ENCODE peak calls at places on chromosome 2, in four cellular contexts. W, X, V and T are unnamed samples.

GRCh38 chr2:134465228-134465627 is 211.4 kb downstream of the MGAT5 start:
- DNase-seq in W (no peak), X (no peak), V (no peak), T (peak)

GRCh38 chr2:1731512-1731962 is 12.8 kb downstream of the PXDN start:
- DNase-seq in W (no peak), V (no peak), X (no peak), T (peak)

GRCh38 chr2:185456517-185456916 is 282.1 kb upstream of the FSIP2 start:
- DNase-seq in X (no peak), V (no peak), W (no peak), T (no peak)

GRCh38 chr2:173414823-173415322 is 60.2 kb downstream of the CDCA7 start:
- DNase-seq in W (no peak), V (no peak), X (no peak), T (peak)

GRCh38 chr2:108884629-108885028 is 98.1 kb downstream of the CCDC138 start:
- DNase-seq in V (no peak), X (no peak), W (no peak), T (no peak)

GRCh38 chr2:42810971-42811865 is 18.8 kb upstream of the HAAO start:
- DNase-seq in W (peak), X (peak), V (peak), T (peak)

GRCh38 chr2:218456849-218457248 is 37.9 kb downstream of the VIL1 start:
- DNase-seq in V (no peak), W (no peak), X (no peak), T (no peak)

GRCh38 chr2:101003278-101003775 is 1.2 kb downstream of the RPL31 start:
- DNase-seq in W (no peak), X (no peak), V (no peak), T (peak)

GRCh38 chr2:20583425-20583881 is 67.4 kb downstream of the HS1BP3 start:
- DNase-seq in W (no peak), X (no peak), V (no peak), T (no peak)

GRCh38 chr2:32832821-32833220 is 113.9 kb upstream of the LTBP1 start:
- DNase-seq in W (no peak), V (no peak), X (no peak), T (no peak)

GRCh38 chr2:60520477-60520876 is 33.0 kb downstream of the BCL11A start:
- DNase-seq in X (no peak), W (no peak), V (no peak), T (peak)

GRCh38 chr2:137964859-137965459 is 686 bp downstream of the HNMT start:
- DNase-seq in W (no peak), V (no peak), X (no peak), T (no peak)

GRCh38 chr2:72095364-72095763 is 52.3 kb downstream of the CYP26B1 start:
- DNase-seq in V (no peak), X (no peak), W (no peak), T (peak)

GRCh38 chr2:41197781-41198180 is 745.9 kb upstream of the SLC8A1 start:
- DNase-seq in V (no peak), X (no peak), W (no peak), T (no peak)

GRCh38 chr2:102117488-102117887 is 25.1 kb upstream of the IL1R1 start:
- DNase-seq in X (no peak), W (no peak), V (no peak), T (no peak)

GRCh38 chr2:105580870-105581567 is 163.7 kb upstream of the NCK2 start:
- DNase-seq in W (no peak), X (no peak), V (no peak), T (no peak)

GRCh38 chr2:217975626-217976025 is 27.2 kb downstream of the TNS1 start:
- DNase-seq in W (no peak), X (no peak), V (no peak), T (no peak)

GRCh38 chr2:65957886-65958285 is 477.0 kb upstream of the MEIS1 start:
- DNase-seq in W (no peak), V (no peak), X (no peak), T (no peak)

GRCh38 chr2:20580690-20581437 is 70.0 kb downstream of the HS1BP3 start:
- DNase-seq in V (no peak), W (no peak), X (peak), T (no peak)